ENCODE peak calls at places on chromosomes 3 and 15, in four cellular contexts. G is K562, M is HepG2, D is SK-N-SH. F is an unnamed sample.

GRCh38 chr3:171974986-171975837 is 64.2 kb upstream of the FNDC3B start:
- DNase-seq in M (no peak), D (no peak), G (peak), F (no peak)

GRCh38 chr15:55116636-55117035 is 80.1 kb downstream of the RSL24D1 start:
- DNase-seq in G (no peak), M (no peak), D (no peak), F (no peak)

GRCh38 chr15:32878342-32878741 is 160.5 kb downstream of the GREM1 start:
- DNase-seq in G (no peak), M (no peak), D (no peak), F (no peak)

GRCh38 chr3:14907043-14907966 is 40.1 kb upstream of the NR2C2 start:
- DNase-seq in M (no peak), G (no peak), D (no peak), F (no peak)

GRCh38 chr3:49657208-49657915 is 16.8 kb upstream of the APEH start:
- DNase-seq in D (no peak), G (no peak), M (no peak), F (no peak)

GRCh38 chr15:40059821-40060220 is 20.8 kb upstream of the SRP14 start:
- DNase-seq in G (no peak), D (no peak), M (no peak), F (no peak)

GRCh38 chr3:53496984-53497383 is 2.6 kb downstream of the CACNA1D start:
- DNase-seq in G (no peak), D (no peak), M (no peak), F (no peak)

GRCh38 chr3:134677196-134677986 is 26.6 kb upstream of the KY start:
- DNase-seq in D (peak), G (peak), M (peak), F (peak)

GRCh38 chr15:74873756-74874424 is 725 bp upstream of the SCAMP2 start:
- DNase-seq in M (peak), D (peak), G (peak), F (peak)

GRCh38 chr15:99155961-99156443 is 51.1 kb downstream of the SYNM start:
- DNase-seq in M (peak), G (peak), D (no peak), F (no peak)

GRCh38 chr15:34047893-34048775 is 9.1 kb upstream of the AVEN start:
- DNase-seq in G (no peak), M (no peak), D (no peak), F (no peak)

GRCh38 chr15:75067123-75067854 is 43.9 kb downstream of the PPCDC start:
- DNase-seq in M (no peak), G (peak), D (no peak), F (no peak)

GRCh38 chr3:25448750-25449684 is 21.0 kb downstream of the RARB start:
- DNase-seq in D (peak), G (no peak), M (peak), F (no peak)

GRCh38 chr3:196599734-196600128 is 31.3 kb downstream of the FBXO45 start:
- DNase-seq in G (peak), D (no peak), M (no peak), F (no peak)

GRCh38 chr15:75861750-75862402 is 18.6 kb downstream of the UBE2Q2 start:
- DNase-seq in D (no peak), M (no peak), G (no peak), F (no peak)

GRCh38 chr3:115092220-115092791 is 54.8 kb downstream of the ZBTB20 start:
- DNase-seq in G (peak), D (peak), M (peak), F (peak)

GRCh38 chr3:40741729-40742128 is 217.0 kb downstream of the ZNF621 start:
- DNase-seq in G (no peak), M (no peak), D (no peak), F (no peak)

GRCh38 chr3:81581966-81582599 is 179.4 kb downstream of the GBE1 start:
- DNase-seq in M (peak), D (peak), G (peak), F (peak)

GRCh38 chr3:52787672-52788625 is 6.6 kb upstream of the ITIH3 start:
- DNase-seq in M (peak), G (no peak), D (no peak), F (no peak)

GRCh38 chr3:186152361-186152798 is 43.5 kb upstream of the ETV5 start:
- DNase-seq in G (no peak), M (no peak), D (no peak), F (no peak)

GRCh38 chr3:61956236-61956635 is 394.9 kb downstream of the PTPRG start:
- DNase-seq in M (no peak), G (no peak), D (peak), F (no peak)

GRCh38 chr15:77160562-77161481 is 89.9 kb upstream of the TSPAN3 start:
- DNase-seq in G (no peak), D (no peak), M (peak), F (no peak)

GRCh38 chr15:84653584-84653909 is 536 bp downstream of the WDR73 start:
- DNase-seq in G (no peak), D (peak), M (no peak), F (no peak)

GRCh38 chr15:70596354-70597055 is 166.9 kb downstream of the UACA start:
- DNase-seq in D (no peak), M (peak), G (no peak), F (no peak)

GRCh38 chr15:90907051-90907660 is 4.1 kb downstream of the MAN2A2 start:
- DNase-seq in D (no peak), G (no peak), M (no peak), F (no peak)

GRCh38 chr3:72144773-72145505 is 360.0 kb upstream of the PROK2 start:
- DNase-seq in M (peak), G (peak), D (peak), F (no peak)

GRCh38 chr15:41550066-41550805 is 6.2 kb upstream of the RPAP1 start:
- DNase-seq in M (peak), D (no peak), G (no peak), F (no peak)

GRCh38 chr3:195895078-195895899 is 13.1 kb downstream of the TNK2 start:
- DNase-seq in M (peak), D (peak), G (peak), F (no peak)

GRCh38 chr15:63694184-63694583 is 97.0 kb downstream of the FBXL22 start:
- DNase-seq in G (no peak), D (no peak), M (no peak), F (no peak)

GRCh38 chr15:51576911-51577500 is 45.6 kb downstream of the DMXL2 start:
- DNase-seq in G (peak), D (no peak), M (no peak), F (no peak)

GRCh38 chr3:129068291-129068886 is 7.8 kb downstream of the GP9 start:
- DNase-seq in D (no peak), G (no peak), M (no peak), F (no peak)

DNA sequence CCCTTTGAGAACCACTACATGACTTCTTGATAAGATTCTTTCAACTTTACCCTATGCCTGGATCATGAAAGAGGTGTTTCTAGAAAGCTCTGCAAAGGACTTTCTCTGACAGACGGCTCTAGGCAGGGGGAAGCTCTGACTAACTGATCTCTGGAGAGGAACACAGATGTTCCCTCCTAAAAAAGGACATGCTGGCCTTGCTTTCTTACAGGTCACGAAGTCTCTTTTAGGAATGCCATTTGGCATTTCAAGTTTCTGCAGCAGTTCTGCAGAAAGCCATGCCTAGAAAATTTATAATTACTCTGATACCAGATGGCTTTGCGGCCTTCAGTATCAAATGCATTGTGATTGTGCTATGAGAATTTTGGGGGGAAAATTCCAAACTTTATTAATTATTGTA is 275.4 kb upstream of the CTDSPL start:
- DNase-seq in D (no peak), M (no peak), G (no peak), F (no peak)
- TF ChIP-seq FOXJ3 in D (no peak), M (no peak), G (no peak), F (no peak)

GRCh38 chr3:107024481-107025153 is 352.6 kb upstream of the CCDC54 start:
- DNase-seq in G (no peak), M (no peak), D (peak), F (no peak)
- TF ChIP-seq FOXJ3 in G (no peak), M (no peak), D (no peak), F (no peak)

GRCh38 chr15:80895091-80895490 is 94.5 kb downstream of the MESD start:
- DNase-seq in M (no peak), G (no peak), D (no peak), F (no peak)

GRCh38 chr15:80895965-80896364 is 93.7 kb downstream of the MESD start:
- DNase-seq in M (no peak), D (no peak), G (no peak), F (no peak)

GRCh38 chr15:80891006-80891405 is 98.6 kb downstream of the MESD start:
- DNase-seq in M (no peak), G (no peak), D (no peak), F (no peak)

GRCh38 chr15:80892414-80892813 is 97.2 kb downstream of the MESD start:
- DNase-seq in M (no peak), D (no peak), G (no peak), F (no peak)

GRCh38 chr15:80893777-80894176 is 95.8 kb downstream of the MESD start:
- DNase-seq in D (no peak), M (no peak), G (no peak), F (no peak)
- TF ChIP-seq FOXJ3 in D (no peak), M (no peak), G (no peak), F (no peak)

DNA sequence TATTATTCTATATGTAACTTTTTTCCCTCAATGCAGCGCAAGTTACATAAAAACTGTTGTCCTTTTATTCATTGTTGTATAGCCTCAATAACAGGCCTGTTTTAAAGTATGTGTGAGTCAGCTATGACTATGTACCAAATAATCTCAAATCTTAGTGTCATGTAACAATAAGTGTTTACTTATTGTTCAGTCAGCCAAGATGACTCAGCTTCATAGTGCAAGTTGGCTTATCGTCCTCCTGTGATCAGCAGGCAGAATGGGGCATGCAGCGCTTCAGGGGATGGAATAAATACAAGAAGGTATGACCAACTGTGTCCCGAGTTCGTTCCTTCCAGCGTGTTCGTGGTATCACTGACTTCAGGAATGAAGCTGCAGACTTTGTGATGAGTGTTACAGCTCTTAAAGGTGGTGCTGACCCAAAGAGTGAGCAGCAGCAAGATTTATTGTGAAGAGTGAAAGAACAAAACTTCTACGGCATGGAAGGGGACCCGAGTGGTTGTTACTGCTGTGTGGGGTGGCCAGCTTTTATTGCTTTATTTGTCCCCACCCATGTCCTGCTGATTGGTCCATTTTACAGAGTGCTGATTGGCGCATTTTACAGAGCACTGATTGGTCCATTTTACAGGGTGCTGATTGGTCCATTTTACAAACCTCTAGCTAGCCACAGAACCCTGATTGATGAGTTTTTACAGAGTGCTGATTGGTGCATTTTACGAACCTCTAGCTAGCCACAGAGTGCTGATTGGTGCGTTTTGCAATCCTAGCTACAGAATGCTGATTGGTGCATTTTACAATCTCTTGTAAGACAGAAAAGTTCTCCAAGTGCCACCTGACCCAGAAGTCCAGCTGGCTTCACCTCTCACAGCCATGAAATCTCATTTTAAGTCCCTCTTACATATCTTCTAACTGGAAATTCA is 1016.0 kb downstream of the MCTP2 start:
- DNase-seq in G (peak), M (peak), D (no peak), F (no peak)
- TF ChIP-seq FOXJ3 in G (no peak), M (no peak), D (no peak), F (no peak)

DNA sequence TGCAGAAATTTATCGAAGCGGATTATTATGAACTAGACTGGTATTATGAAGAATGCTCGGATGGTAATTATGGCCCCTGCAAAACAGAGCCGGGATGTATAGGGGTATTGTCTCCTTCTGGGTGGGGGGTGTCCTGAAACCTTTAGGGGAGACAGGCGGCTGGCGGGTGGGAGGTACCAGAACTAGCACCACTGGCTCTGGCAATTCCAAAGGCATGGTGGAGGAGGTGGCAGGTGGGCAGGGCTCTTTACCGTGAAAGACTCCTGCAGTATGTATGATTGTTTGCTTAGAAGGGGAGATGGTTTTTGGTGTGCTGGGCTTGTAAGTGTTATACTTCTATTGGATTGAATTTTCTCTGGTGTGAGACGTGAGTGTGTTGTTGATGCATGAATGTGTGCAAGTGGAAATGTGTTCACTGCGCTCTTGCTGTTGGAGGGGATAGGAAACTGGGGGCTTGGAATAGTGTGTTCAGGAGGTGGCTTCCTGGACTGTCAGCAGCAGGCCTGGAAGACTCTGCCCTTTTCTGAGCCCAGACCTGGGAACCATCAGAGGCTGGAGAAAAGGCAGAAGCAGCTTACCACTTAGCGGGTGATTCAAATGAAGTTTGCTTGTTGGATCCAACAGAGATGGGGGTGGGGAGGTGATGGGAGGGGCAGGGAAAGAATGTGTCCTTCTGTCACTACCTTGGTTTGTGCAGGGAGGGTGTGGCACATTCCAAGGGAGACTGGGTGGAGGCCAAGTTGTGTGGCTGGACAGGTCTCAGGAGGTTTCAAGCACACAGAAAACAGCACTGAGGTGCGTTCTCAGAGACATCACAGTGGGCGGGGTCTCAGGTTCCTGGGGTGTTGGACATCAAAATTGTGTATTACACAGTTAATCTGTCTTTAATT is 58.6 kb downstream of the TRAK1 start:
- DNase-seq in M (no peak), G (no peak), D (no peak), F (peak)
- TF ChIP-seq FOXJ3 in M (no peak), G (no peak), D (no peak), F (no peak)

GRCh38 chr3:107542665-107543064 is 19.9 kb downstream of the BBX start:
- DNase-seq in M (no peak), G (no peak), D (no peak), F (no peak)

GRCh38 chr3:107545680-107546120 is 22.9 kb downstream of the BBX start:
- DNase-seq in D (no peak), M (no peak), G (no peak), F (no peak)

GRCh38 chr3:107543666-107544065 is 20.9 kb downstream of the BBX start:
- DNase-seq in D (no peak), M (peak), G (no peak), F (no peak)

GRCh38 chr3:107540857-107541256 is 18.1 kb downstream of the BBX start:
- DNase-seq in D (no peak), G (no peak), M (no peak), F (no peak)
- TF ChIP-seq FOXJ3 in D (no peak), G (no peak), M (no peak), F (no peak)

DNA sequence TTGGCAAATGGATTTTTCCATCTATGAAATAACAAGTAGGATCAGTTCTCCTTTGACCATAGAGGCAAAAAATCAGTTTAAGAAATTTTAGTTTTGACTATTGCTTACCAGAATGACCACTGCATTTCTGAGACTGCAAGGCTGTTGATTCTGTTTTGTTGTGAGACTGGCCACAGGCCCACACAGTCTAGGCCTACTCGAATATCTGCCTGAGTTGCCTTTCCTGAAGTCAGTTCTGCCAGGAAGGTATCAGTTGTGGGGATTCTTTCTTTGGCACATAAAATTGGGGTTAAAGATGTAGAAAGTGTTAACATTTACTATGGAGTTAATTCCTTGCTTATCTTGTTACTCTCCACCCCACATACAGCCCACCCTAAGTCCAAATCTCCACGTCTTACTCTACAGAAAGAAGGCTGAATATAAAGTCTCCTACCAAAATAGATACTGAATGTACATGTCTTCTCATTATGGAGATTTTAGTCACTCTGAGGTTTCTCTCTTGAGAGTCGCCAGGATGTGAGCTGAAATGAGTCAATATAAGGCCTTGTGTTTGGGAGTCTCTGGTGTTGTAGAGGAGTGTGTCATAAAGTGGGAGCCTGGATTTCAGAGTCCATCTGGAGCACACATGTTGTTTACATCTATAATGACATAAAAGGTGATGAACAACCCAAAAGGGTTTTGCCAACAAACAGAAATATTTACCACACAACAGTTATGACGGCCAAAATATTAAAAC is 45.0 kb upstream of the WWTR1 start:
- DNase-seq in M (no peak), G (no peak), D (no peak), F (no peak)
- TF ChIP-seq FOXJ3 in M (no peak), G (no peak), D (no peak), F (no peak)

GRCh38 chr3:66398228-66399025 is 102.4 kb downstream of the LRIG1 start:
- DNase-seq in G (no peak), D (no peak), M (no peak), F (no peak)
- TF ChIP-seq FOXJ3 in G (no peak), D (no peak), M (no peak), F (no peak)

GRCh38 chr3:98695816-98696215 is 67.3 kb upstream of the ST3GAL6 start:
- DNase-seq in G (no peak), M (no peak), D (no peak), F (no peak)
- TF ChIP-seq FOXJ3 in G (no peak), M (no peak), D (no peak), F (no peak)

DNA sequence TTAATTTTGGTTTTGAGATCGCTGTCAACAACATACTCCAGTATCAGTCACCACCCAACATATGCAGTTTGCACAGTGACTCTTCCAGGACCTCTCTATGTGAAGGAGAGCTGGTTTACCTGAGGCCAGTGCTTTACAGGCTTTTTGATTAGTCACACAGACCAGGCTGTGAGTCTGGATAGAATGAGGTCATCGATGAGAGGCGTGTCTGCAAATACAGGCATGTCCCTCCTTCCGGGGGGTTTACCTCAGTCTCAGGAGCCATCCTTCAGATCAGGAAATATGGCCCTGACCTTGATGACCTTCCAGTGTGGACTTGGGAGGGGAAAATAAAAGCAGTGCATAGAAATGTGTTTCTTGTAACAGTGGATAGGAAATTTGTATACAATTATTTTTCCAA is 46.9 kb downstream of the KBTBD12 start:
- DNase-seq in D (no peak), M (peak), G (peak), F (no peak)
- TF ChIP-seq FOXJ3 in D (no peak), M (no peak), G (no peak), F (no peak)

F was measured in WTC11.